ENCODE peak calls at places on chromosome 9, in five cellular contexts. One of them, this sample, is unnamed.
A peak's percentile ranks its signal among the peaks of the same experiment; 100 is the strongest.

GRCh38 chr9:37337301-37337905 is 85.1 kb upstream of the GRHPR start:
- DNase-seq in dorsolateral prefrontal cortex: no peak
- DNase-seq in HEK293T: no peak
- DNase-seq in nucleus accumbens: no peak
- DNase-seq in stimulated activated CD4-positive, alpha-beta T cell treated with anti-CD3 and anti-CD28 coated beads, Interleukin-12 subunit alpha, Interleukin-12 subunit beta, amount 100 ng/mL, for 24 hours: no peak
- DNase-seq in this sample: no peak

GRCh38 chr9:133163559-133164208 is at the start of gene GBGT1:
- DNase-seq in dorsolateral prefrontal cortex: no peak
- DNase-seq in HEK293T: no peak
- DNase-seq in nucleus accumbens: no peak
- DNase-seq in stimulated activated CD4-positive, alpha-beta T cell treated with anti-CD3 and anti-CD28 coated beads, Interleukin-12 subunit alpha, Interleukin-12 subunit beta, amount 100 ng/mL, for 24 hours: peak; percentile 24
- DNase-seq in this sample: no peak

GRCh38 chr9:89661956-89662717 is 57.3 kb downstream of the GADD45G start:
- DNase-seq in dorsolateral prefrontal cortex: peak; percentile 98
- DNase-seq in HEK293T: peak; percentile 96
- DNase-seq in nucleus accumbens: peak; percentile 96
- DNase-seq in stimulated activated CD4-positive, alpha-beta T cell treated with anti-CD3 and anti-CD28 coated beads, Interleukin-12 subunit alpha, Interleukin-12 subunit beta, amount 100 ng/mL, for 24 hours: no peak
- DNase-seq in this sample: peak; percentile 91

GRCh38 chr9:89872426-89872912 is 267.7 kb downstream of the GADD45G start:
- DNase-seq in dorsolateral prefrontal cortex: peak; percentile 26
- DNase-seq in HEK293T: no peak
- DNase-seq in nucleus accumbens: no peak
- DNase-seq in stimulated activated CD4-positive, alpha-beta T cell treated with anti-CD3 and anti-CD28 coated beads, Interleukin-12 subunit alpha, Interleukin-12 subunit beta, amount 100 ng/mL, for 24 hours: no peak
- DNase-seq in this sample: no peak

GRCh38 chr9:1939926-1940368 is 75.2 kb upstream of the SMARCA2 start:
- DNase-seq in dorsolateral prefrontal cortex: no peak
- DNase-seq in HEK293T: peak; percentile 40
- DNase-seq in nucleus accumbens: no peak
- DNase-seq in stimulated activated CD4-positive, alpha-beta T cell treated with anti-CD3 and anti-CD28 coated beads, Interleukin-12 subunit alpha, Interleukin-12 subunit beta, amount 100 ng/mL, for 24 hours: peak; percentile 14
- DNase-seq in this sample: peak; percentile 35

GRCh38 chr9:88749420-88749819 is 214.4 kb downstream of the NXNL2 start:
- DNase-seq in dorsolateral prefrontal cortex: no peak
- DNase-seq in HEK293T: no peak
- DNase-seq in nucleus accumbens: no peak
- DNase-seq in stimulated activated CD4-positive, alpha-beta T cell treated with anti-CD3 and anti-CD28 coated beads, Interleukin-12 subunit alpha, Interleukin-12 subunit beta, amount 100 ng/mL, for 24 hours: no peak
- DNase-seq in this sample: no peak

GRCh38 chr9:112054916-112055315 is 120.2 kb downstream of the SUSD1 start:
- DNase-seq in dorsolateral prefrontal cortex: no peak
- DNase-seq in HEK293T: no peak
- DNase-seq in nucleus accumbens: no peak
- DNase-seq in stimulated activated CD4-positive, alpha-beta T cell treated with anti-CD3 and anti-CD28 coated beads, Interleukin-12 subunit alpha, Interleukin-12 subunit beta, amount 100 ng/mL, for 24 hours: no peak
- DNase-seq in this sample: no peak

GRCh38 chr9:133058550-133059320 is 3.0 kb upstream of the CEL start:
- DNase-seq in dorsolateral prefrontal cortex: no peak
- DNase-seq in HEK293T: no peak
- DNase-seq in nucleus accumbens: no peak
- DNase-seq in stimulated activated CD4-positive, alpha-beta T cell treated with anti-CD3 and anti-CD28 coated beads, Interleukin-12 subunit alpha, Interleukin-12 subunit beta, amount 100 ng/mL, for 24 hours: no peak
- DNase-seq in this sample: no peak

GRCh38 chr9:138060881-138061280 is 183.3 kb downstream of the CACNA1B start:
- DNase-seq in dorsolateral prefrontal cortex: peak; percentile 15
- DNase-seq in HEK293T: no peak
- DNase-seq in nucleus accumbens: no peak
- DNase-seq in stimulated activated CD4-positive, alpha-beta T cell treated with anti-CD3 and anti-CD28 coated beads, Interleukin-12 subunit alpha, Interleukin-12 subunit beta, amount 100 ng/mL, for 24 hours: no peak
- DNase-seq in this sample: no peak

GRCh38 chr9:35518212-35518917 is 28.5 kb downstream of the RUSC2 start:
- DNase-seq in dorsolateral prefrontal cortex: no peak
- DNase-seq in HEK293T: no peak
- DNase-seq in nucleus accumbens: no peak
- DNase-seq in stimulated activated CD4-positive, alpha-beta T cell treated with anti-CD3 and anti-CD28 coated beads, Interleukin-12 subunit alpha, Interleukin-12 subunit beta, amount 100 ng/mL, for 24 hours: no peak
- DNase-seq in this sample: no peak

GRCh38 chr9:72442212-72442607 is 77.2 kb upstream of the ZFAND5 start:
- DNase-seq in dorsolateral prefrontal cortex: no peak
- DNase-seq in HEK293T: no peak
- DNase-seq in nucleus accumbens: no peak
- DNase-seq in stimulated activated CD4-positive, alpha-beta T cell treated with anti-CD3 and anti-CD28 coated beads, Interleukin-12 subunit alpha, Interleukin-12 subunit beta, amount 100 ng/mL, for 24 hours: no peak
- DNase-seq in this sample: no peak

GRCh38 chr9:74414325-74414724 is 82.8 kb upstream of the RORB start:
- DNase-seq in dorsolateral prefrontal cortex: no peak
- DNase-seq in HEK293T: no peak
- DNase-seq in nucleus accumbens: no peak
- DNase-seq in stimulated activated CD4-positive, alpha-beta T cell treated with anti-CD3 and anti-CD28 coated beads, Interleukin-12 subunit alpha, Interleukin-12 subunit beta, amount 100 ng/mL, for 24 hours: no peak
- DNase-seq in this sample: no peak

GRCh38 chr9:89234636-89235035 is 56.0 kb upstream of the SHC3 start:
- DNase-seq in dorsolateral prefrontal cortex: peak; percentile 62
- DNase-seq in HEK293T: peak; percentile 49
- DNase-seq in nucleus accumbens: peak; percentile 9
- DNase-seq in stimulated activated CD4-positive, alpha-beta T cell treated with anti-CD3 and anti-CD28 coated beads, Interleukin-12 subunit alpha, Interleukin-12 subunit beta, amount 100 ng/mL, for 24 hours: peak; percentile 58
- DNase-seq in this sample: no peak

GRCh38 chr9:123473226-123473625 is 117.2 kb downstream of the CRB2 start:
- DNase-seq in dorsolateral prefrontal cortex: peak; percentile 64
- DNase-seq in HEK293T: no peak
- DNase-seq in nucleus accumbens: peak; percentile 40
- DNase-seq in stimulated activated CD4-positive, alpha-beta T cell treated with anti-CD3 and anti-CD28 coated beads, Interleukin-12 subunit alpha, Interleukin-12 subunit beta, amount 100 ng/mL, for 24 hours: no peak
- DNase-seq in this sample: no peak

GRCh38 chr9:74499770-74500583 is 2.8 kb downstream of the RORB start:
- DNase-seq in dorsolateral prefrontal cortex: no peak
- DNase-seq in HEK293T: no peak
- DNase-seq in nucleus accumbens: no peak
- DNase-seq in stimulated activated CD4-positive, alpha-beta T cell treated with anti-CD3 and anti-CD28 coated beads, Interleukin-12 subunit alpha, Interleukin-12 subunit beta, amount 100 ng/mL, for 24 hours: no peak
- DNase-seq in this sample: no peak

GRCh38 chr9:136568288-136569081 is 22.6 kb upstream of the NOTCH1 start:
- DNase-seq in dorsolateral prefrontal cortex: no peak
- DNase-seq in HEK293T: no peak
- DNase-seq in nucleus accumbens: no peak
- DNase-seq in stimulated activated CD4-positive, alpha-beta T cell treated with anti-CD3 and anti-CD28 coated beads, Interleukin-12 subunit alpha, Interleukin-12 subunit beta, amount 100 ng/mL, for 24 hours: no peak
- DNase-seq in this sample: no peak

GRCh38 chr9:115369322-115369957 is 251.5 kb upstream of the TNC start:
- DNase-seq in dorsolateral prefrontal cortex: no peak
- DNase-seq in HEK293T: no peak
- DNase-seq in nucleus accumbens: no peak
- DNase-seq in stimulated activated CD4-positive, alpha-beta T cell treated with anti-CD3 and anti-CD28 coated beads, Interleukin-12 subunit alpha, Interleukin-12 subunit beta, amount 100 ng/mL, for 24 hours: no peak
- DNase-seq in this sample: no peak

GRCh38 chr9:97412628-97413382 is 909 bp downstream of the TDRD7 start:
- DNase-seq in dorsolateral prefrontal cortex: no peak
- DNase-seq in HEK293T: peak; percentile 31
- DNase-seq in nucleus accumbens: no peak
- DNase-seq in stimulated activated CD4-positive, alpha-beta T cell treated with anti-CD3 and anti-CD28 coated beads, Interleukin-12 subunit alpha, Interleukin-12 subunit beta, amount 100 ng/mL, for 24 hours: no peak
- DNase-seq in this sample: no peak

GRCh38 chr9:120014751-120015235 is 565.2 kb downstream of the CDK5RAP2 start:
- DNase-seq in dorsolateral prefrontal cortex: no peak
- DNase-seq in HEK293T: no peak
- DNase-seq in nucleus accumbens: no peak
- DNase-seq in stimulated activated CD4-positive, alpha-beta T cell treated with anti-CD3 and anti-CD28 coated beads, Interleukin-12 subunit alpha, Interleukin-12 subunit beta, amount 100 ng/mL, for 24 hours: no peak
- DNase-seq in this sample: no peak

GRCh38 chr9:99822096-99822595 is 461 bp downstream of the NR4A3 start:
- DNase-seq in dorsolateral prefrontal cortex: no peak
- DNase-seq in HEK293T: peak; percentile 27
- DNase-seq in nucleus accumbens: no peak
- DNase-seq in stimulated activated CD4-positive, alpha-beta T cell treated with anti-CD3 and anti-CD28 coated beads, Interleukin-12 subunit alpha, Interleukin-12 subunit beta, amount 100 ng/mL, for 24 hours: no peak
- DNase-seq in this sample: no peak

GRCh38 chr9:18115131-18115530 is 358.8 kb upstream of the ADAMTSL1 start:
- DNase-seq in dorsolateral prefrontal cortex: no peak
- DNase-seq in HEK293T: no peak
- DNase-seq in nucleus accumbens: no peak
- DNase-seq in stimulated activated CD4-positive, alpha-beta T cell treated with anti-CD3 and anti-CD28 coated beads, Interleukin-12 subunit alpha, Interleukin-12 subunit beta, amount 100 ng/mL, for 24 hours: no peak
- DNase-seq in this sample: no peak

GRCh38 chr9:599933-600461 is 241.5 kb upstream of the DMRT1 start:
- DNase-seq in dorsolateral prefrontal cortex: no peak
- DNase-seq in HEK293T: no peak
- DNase-seq in nucleus accumbens: no peak
- DNase-seq in stimulated activated CD4-positive, alpha-beta T cell treated with anti-CD3 and anti-CD28 coated beads, Interleukin-12 subunit alpha, Interleukin-12 subunit beta, amount 100 ng/mL, for 24 hours: no peak
- DNase-seq in this sample: no peak

GRCh38 chr9:130931508-130932150 is 7.4 kb downstream of the FIBCD1 start:
- DNase-seq in dorsolateral prefrontal cortex: no peak
- DNase-seq in HEK293T: no peak
- DNase-seq in nucleus accumbens: no peak
- DNase-seq in stimulated activated CD4-positive, alpha-beta T cell treated with anti-CD3 and anti-CD28 coated beads, Interleukin-12 subunit alpha, Interleukin-12 subunit beta, amount 100 ng/mL, for 24 hours: no peak
- DNase-seq in this sample: no peak

GRCh38 chr9:93237535-93237934 is 53.6 kb downstream of the WNK2 start:
- DNase-seq in dorsolateral prefrontal cortex: no peak
- DNase-seq in HEK293T: no peak
- DNase-seq in nucleus accumbens: no peak
- DNase-seq in stimulated activated CD4-positive, alpha-beta T cell treated with anti-CD3 and anti-CD28 coated beads, Interleukin-12 subunit alpha, Interleukin-12 subunit beta, amount 100 ng/mL, for 24 hours: no peak
- DNase-seq in this sample: no peak

GRCh38 chr9:111037744-111038335 is 430 bp downstream of the LPAR1 start:
- DNase-seq in dorsolateral prefrontal cortex: peak; percentile 54
- DNase-seq in HEK293T: peak; percentile 63
- DNase-seq in nucleus accumbens: no peak
- DNase-seq in stimulated activated CD4-positive, alpha-beta T cell treated with anti-CD3 and anti-CD28 coated beads, Interleukin-12 subunit alpha, Interleukin-12 subunit beta, amount 100 ng/mL, for 24 hours: no peak
- DNase-seq in this sample: no peak

GRCh38 chr9:131707050-131707449 is 32.8 kb downstream of the RAPGEF1 start:
- DNase-seq in dorsolateral prefrontal cortex: no peak
- DNase-seq in HEK293T: no peak
- DNase-seq in nucleus accumbens: no peak
- DNase-seq in stimulated activated CD4-positive, alpha-beta T cell treated with anti-CD3 and anti-CD28 coated beads, Interleukin-12 subunit alpha, Interleukin-12 subunit beta, amount 100 ng/mL, for 24 hours: no peak
- DNase-seq in this sample: no peak

GRCh38 chr9:656918-657583 is 184.4 kb upstream of the DMRT1 start:
- DNase-seq in dorsolateral prefrontal cortex: no peak
- DNase-seq in HEK293T: no peak
- DNase-seq in nucleus accumbens: no peak
- DNase-seq in stimulated activated CD4-positive, alpha-beta T cell treated with anti-CD3 and anti-CD28 coated beads, Interleukin-12 subunit alpha, Interleukin-12 subunit beta, amount 100 ng/mL, for 24 hours: no peak
- DNase-seq in this sample: no peak

GRCh38 chr9:137029058-137029922 is 1.3 kb upstream of the ABCA2 start:
- DNase-seq in dorsolateral prefrontal cortex: peak; percentile 85
- DNase-seq in HEK293T: peak; percentile 75
- DNase-seq in nucleus accumbens: peak; percentile 65
- DNase-seq in stimulated activated CD4-positive, alpha-beta T cell treated with anti-CD3 and anti-CD28 coated beads, Interleukin-12 subunit alpha, Interleukin-12 subunit beta, amount 100 ng/mL, for 24 hours: peak; percentile 76
- DNase-seq in this sample: no peak

GRCh38 chr9:116873441-116873840 is 186.3 kb downstream of the TRIM32 start:
- DNase-seq in dorsolateral prefrontal cortex: no peak
- DNase-seq in HEK293T: no peak
- DNase-seq in nucleus accumbens: no peak
- DNase-seq in stimulated activated CD4-positive, alpha-beta T cell treated with anti-CD3 and anti-CD28 coated beads, Interleukin-12 subunit alpha, Interleukin-12 subunit beta, amount 100 ng/mL, for 24 hours: no peak
- DNase-seq in this sample: no peak

GRCh38 chr9:120513825-120514598 is 66.0 kb downstream of the CDK5RAP2 start:
- DNase-seq in dorsolateral prefrontal cortex: no peak
- DNase-seq in HEK293T: no peak
- DNase-seq in nucleus accumbens: no peak
- DNase-seq in stimulated activated CD4-positive, alpha-beta T cell treated with anti-CD3 and anti-CD28 coated beads, Interleukin-12 subunit alpha, Interleukin-12 subunit beta, amount 100 ng/mL, for 24 hours: no peak
- DNase-seq in this sample: no peak

GRCh38 chr9:109894921-109895758 is 115.1 kb downstream of the PALM2AKAP2 start:
- DNase-seq in dorsolateral prefrontal cortex: no peak
- DNase-seq in HEK293T: no peak
- DNase-seq in nucleus accumbens: no peak
- DNase-seq in stimulated activated CD4-positive, alpha-beta T cell treated with anti-CD3 and anti-CD28 coated beads, Interleukin-12 subunit alpha, Interleukin-12 subunit beta, amount 100 ng/mL, for 24 hours: peak; percentile 66
- DNase-seq in this sample: no peak

GRCh38 chr9:90095682-90096081 is 490.9 kb downstream of the GADD45G start:
- DNase-seq in dorsolateral prefrontal cortex: peak; percentile 48
- DNase-seq in HEK293T: no peak
- DNase-seq in nucleus accumbens: no peak
- DNase-seq in stimulated activated CD4-positive, alpha-beta T cell treated with anti-CD3 and anti-CD28 coated beads, Interleukin-12 subunit alpha, Interleukin-12 subunit beta, amount 100 ng/mL, for 24 hours: no peak
- DNase-seq in this sample: peak; percentile 40

GRCh38 chr9:104993291-104993963 is 65.5 kb upstream of the ABCA1 start:
- DNase-seq in dorsolateral prefrontal cortex: peak; percentile 42
- DNase-seq in HEK293T: no peak
- DNase-seq in nucleus accumbens: peak; percentile 45
- DNase-seq in stimulated activated CD4-positive, alpha-beta T cell treated with anti-CD3 and anti-CD28 coated beads, Interleukin-12 subunit alpha, Interleukin-12 subunit beta, amount 100 ng/mL, for 24 hours: no peak
- DNase-seq in this sample: no peak

GRCh38 chr9:98791147-98792095 is 4.9 kb downstream of the ANKS6 start:
- DNase-seq in dorsolateral prefrontal cortex: peak; percentile 88
- DNase-seq in HEK293T: peak; percentile 83
- DNase-seq in nucleus accumbens: peak; percentile 57
- DNase-seq in stimulated activated CD4-positive, alpha-beta T cell treated with anti-CD3 and anti-CD28 coated beads, Interleukin-12 subunit alpha, Interleukin-12 subunit beta, amount 100 ng/mL, for 24 hours: peak; percentile 47
- DNase-seq in this sample: no peak

GRCh38 chr9:101376117-101376866 is 8.5 kb downstream of the BAAT start:
- DNase-seq in dorsolateral prefrontal cortex: peak; percentile 67
- DNase-seq in HEK293T: no peak
- DNase-seq in nucleus accumbens: no peak
- DNase-seq in stimulated activated CD4-positive, alpha-beta T cell treated with anti-CD3 and anti-CD28 coated beads, Interleukin-12 subunit alpha, Interleukin-12 subunit beta, amount 100 ng/mL, for 24 hours: no peak
- DNase-seq in this sample: no peak

GRCh38 chr9:7791364-7791763 is 8.2 kb downstream of the DMAC1 start:
- DNase-seq in dorsolateral prefrontal cortex: no peak
- DNase-seq in HEK293T: no peak
- DNase-seq in nucleus accumbens: no peak
- DNase-seq in stimulated activated CD4-positive, alpha-beta T cell treated with anti-CD3 and anti-CD28 coated beads, Interleukin-12 subunit alpha, Interleukin-12 subunit beta, amount 100 ng/mL, for 24 hours: no peak
- DNase-seq in this sample: no peak

GRCh38 chr9:107739601-107740082 is 250.1 kb upstream of the KLF4 start:
- DNase-seq in dorsolateral prefrontal cortex: peak; percentile 63
- DNase-seq in HEK293T: no peak
- DNase-seq in nucleus accumbens: peak; percentile 21
- DNase-seq in stimulated activated CD4-positive, alpha-beta T cell treated with anti-CD3 and anti-CD28 coated beads, Interleukin-12 subunit alpha, Interleukin-12 subunit beta, amount 100 ng/mL, for 24 hours: no peak
- DNase-seq in this sample: no peak

GRCh38 chr9:114289106-114289505 is 33.8 kb upstream of the ORM1 start:
- DNase-seq in dorsolateral prefrontal cortex: peak; percentile 19
- DNase-seq in HEK293T: no peak
- DNase-seq in nucleus accumbens: no peak
- DNase-seq in stimulated activated CD4-positive, alpha-beta T cell treated with anti-CD3 and anti-CD28 coated beads, Interleukin-12 subunit alpha, Interleukin-12 subunit beta, amount 100 ng/mL, for 24 hours: no peak
- DNase-seq in this sample: no peak